ENCODE peak calls at places on chromosomes 3 and 15, in five cellular contexts. C is fibroblast of mammary gland, K is T follicular helper cell, T is thyroid gland, F is HTR-8/SVneo. R is an unnamed sample.

GRCh38 chr3:31565288-31565687 is 32.6 kb downstream of the STT3B start:
- DNase-seq in C (no peak), K (no peak), T (no peak), F (no peak), R (no peak)

GRCh38 chr15:89317188-89317720 is 17.4 kb downstream of the POLG start:
- DNase-seq in C (no peak), K (no peak), T (no peak), F (no peak), R (no peak)

GRCh38 chr3:171419457-171419856 is 40.7 kb downstream of the TNIK start:
- DNase-seq in C (no peak), K (no peak), T (no peak), F (no peak), R (no peak)

GRCh38 chr3:196134691-196135090 is 52.8 kb upstream of the TFRC start:
- DNase-seq in C (no peak), K (no peak), T (no peak), F (no peak), R (no peak)

GRCh38 chr3:1272541-1273265 is 179.9 kb downstream of the CNTN6 start:
- DNase-seq in C (no peak), K (no peak), T (no peak), F (no peak), R (peak; percentile 3)

GRCh38 chr15:49649987-49650386 is 29.1 kb downstream of the DTWD1 start:
- DNase-seq in C (peak; percentile 52), K (no peak), T (no peak), F (no peak), R (no peak)

GRCh38 chr15:69457304-69458280 is 5.0 kb downstream of the RPLP1 start:
- DNase-seq in C (no peak), K (no peak), T (no peak), F (no peak), R (no peak)

GRCh38 chr3:170714562-170715535 is 129.0 kb upstream of the SLC7A14 start:
- DNase-seq in C (peak; percentile 75), K (no peak), T (no peak), F (no peak), R (peak; percentile 79)

GRCh38 chr3:51718547-51719412 is 11.9 kb downstream of the GRM2 start:
- DNase-seq in C (peak; percentile 55), K (no peak), T (peak; percentile 38), F (peak; percentile 67), R (peak; percentile 4)

GRCh38 chr3:184160456-184160855 is 5.3 kb downstream of the DVL3 start:
- DNase-seq in C (peak; percentile 77), K (no peak), T (no peak), F (no peak), R (peak; percentile 61)

GRCh38 chr3:108091498-108092259 is 848 bp upstream of the CD47 start:
- DNase-seq in C (no peak), K (peak; percentile 37), T (peak; percentile 29), F (no peak), R (no peak)